ENCODE peak calls at places on chromosomes 11 and 22, in four cellular contexts. One of them, this sample, is unnamed.

GRCh38 chr22:19525666-19526065 is 1.5 kb upstream of the CLDN5 start:
- DNase-seq in A549: no peak
- DNase-seq in T-cell: no peak
- DNase-seq in neuronal stem cell: no peak
- DNase-seq in this sample: no peak

GRCh38 chr22:42972592-42973535 is 42.1 kb downstream of the PACSIN2 start:
- DNase-seq in A549: no peak
- DNase-seq in neuronal stem cell: no peak
- DNase-seq in T-cell: no peak
- DNase-seq in this sample: no peak

GRCh38 chr11:70772950-70773349 is 374.6 kb downstream of the CTTN start:
- DNase-seq in A549: no peak
- DNase-seq in neuronal stem cell: no peak
- DNase-seq in T-cell: no peak
- DNase-seq in this sample: no peak

GRCh38 chr11:97742717-97743116 is 1278.0 kb upstream of the CNTN5 start:
- DNase-seq in neuronal stem cell: no peak
- DNase-seq in A549: no peak
- DNase-seq in T-cell: no peak
- DNase-seq in this sample: no peak

GRCh38 chr11:63937713-63938480 is 905 bp upstream of the NAA40 start:
- DNase-seq in A549: no peak
- DNase-seq in neuronal stem cell: no peak
- DNase-seq in T-cell: no peak
- DNase-seq in this sample: no peak

GRCh38 chr11:76628408-76628947 is 42.1 kb downstream of the LRRC32 start:
- DNase-seq in A549: no peak
- DNase-seq in T-cell: no peak
- DNase-seq in neuronal stem cell: no peak
- DNase-seq in this sample: peak; percentile 93

GRCh38 chr11:73411031-73411430 is 34.8 kb downstream of the RELT start:
- DNase-seq in T-cell: no peak
- DNase-seq in neuronal stem cell: no peak
- DNase-seq in A549: no peak
- DNase-seq in this sample: no peak

GRCh38 chr22:20282901-20283673 is 15.0 kb upstream of the RTN4R start:
- DNase-seq in A549: no peak
- DNase-seq in T-cell: no peak
- DNase-seq in neuronal stem cell: no peak
- DNase-seq in this sample: no peak

GRCh38 chr11:116189378-116190170 is 583.2 kb downstream of the BUD13 start:
- DNase-seq in A549: no peak
- DNase-seq in neuronal stem cell: no peak
- DNase-seq in T-cell: no peak
- DNase-seq in this sample: no peak

GRCh38 chr11:114738954-114739353 is 60.6 kb downstream of the NXPE2 start:
- DNase-seq in A549: peak; percentile 50
- DNase-seq in neuronal stem cell: peak; percentile 21
- DNase-seq in T-cell: peak; percentile 9
- DNase-seq in this sample: no peak

GRCh38 chr22:47055073-47055355 is 292.6 kb downstream of the TBC1D22A start:
- DNase-seq in T-cell: no peak
- DNase-seq in neuronal stem cell: no peak
- DNase-seq in A549: no peak
- DNase-seq in this sample: no peak

GRCh38 chr11:32358729-32359128 is 76.6 kb downstream of the WT1 start:
- DNase-seq in neuronal stem cell: no peak
- DNase-seq in A549: no peak
- DNase-seq in T-cell: no peak
- DNase-seq in this sample: no peak

GRCh38 chr22:37498289-37498909 is 12.2 kb upstream of the MFNG start:
- DNase-seq in T-cell: peak; percentile 65
- DNase-seq in neuronal stem cell: peak; percentile 48
- DNase-seq in A549: peak; percentile 52
- DNase-seq in this sample: peak; percentile 61

GRCh38 chr11:18375941-18376340 is 18.4 kb upstream of the LDHA start:
- DNase-seq in T-cell: no peak
- DNase-seq in neuronal stem cell: no peak
- DNase-seq in A549: no peak
- DNase-seq in this sample: no peak

GRCh38 chr11:61297741-61298140 is 2.6 kb upstream of the VWCE start:
- DNase-seq in neuronal stem cell: no peak
- DNase-seq in T-cell: no peak
- DNase-seq in A549: no peak
- DNase-seq in this sample: no peak

GRCh38 chr11:17206448-17206847 is 1.3 kb downstream of the PIK3C2A start:
- DNase-seq in A549: no peak
- DNase-seq in T-cell: no peak
- DNase-seq in neuronal stem cell: no peak
- DNase-seq in this sample: no peak

GRCh38 chr11:1120532-1121342 is 37.0 kb upstream of the MUC5AC start:
- DNase-seq in A549: no peak
- DNase-seq in neuronal stem cell: no peak
- DNase-seq in T-cell: no peak
- DNase-seq in this sample: no peak

GRCh38 chr22:43213066-43213465 is 26.1 kb upstream of the TTLL12 start:
- DNase-seq in neuronal stem cell: no peak
- DNase-seq in A549: no peak
- DNase-seq in T-cell: no peak
- DNase-seq in this sample: no peak

GRCh38 chr11:44427432-44427831 is 117.5 kb upstream of the ALX4 start:
- DNase-seq in neuronal stem cell: no peak
- DNase-seq in T-cell: no peak
- DNase-seq in A549: peak; percentile 8
- DNase-seq in this sample: no peak

GRCh38 chr11:125211191-125211953 is 46.8 kb downstream of the PKNOX2 start:
- DNase-seq in T-cell: no peak
- DNase-seq in A549: no peak
- DNase-seq in neuronal stem cell: no peak
- DNase-seq in this sample: no peak

GRCh38 chr11:111668980-111669379 is 66.7 kb downstream of the SIK2 start:
- DNase-seq in T-cell: no peak
- DNase-seq in A549: no peak
- DNase-seq in neuronal stem cell: no peak
- DNase-seq in this sample: no peak

GRCh38 chr11:72140661-72141060 is 5.1 kb downstream of the FOLR3 start:
- DNase-seq in A549: no peak
- DNase-seq in T-cell: no peak
- DNase-seq in neuronal stem cell: no peak
- DNase-seq in this sample: no peak

GRCh38 chr22:24380220-24381218 is 46.9 kb upstream of the ADORA2A start:
- DNase-seq in neuronal stem cell: no peak
- DNase-seq in A549: no peak
- DNase-seq in T-cell: no peak
- DNase-seq in this sample: no peak

GRCh38 chr11:35247428-35247827 is 108.5 kb downstream of the CD44 start:
- DNase-seq in neuronal stem cell: no peak
- DNase-seq in A549: no peak
- DNase-seq in T-cell: peak; percentile 82
- DNase-seq in this sample: no peak

GRCh38 chr11:35014352-35014751 is 97.9 kb downstream of the PDHX start:
- DNase-seq in A549: no peak
- DNase-seq in neuronal stem cell: no peak
- DNase-seq in T-cell: no peak
- DNase-seq in this sample: no peak

GRCh38 chr11:102527701-102528100 is 2.8 kb downstream of the MMP7 start:
- DNase-seq in A549: no peak
- DNase-seq in neuronal stem cell: no peak
- DNase-seq in T-cell: no peak
- DNase-seq in this sample: no peak

GRCh38 chr11:120061036-120061760 is 76.7 kb downstream of the TRIM29 start:
- DNase-seq in A549: no peak
- DNase-seq in T-cell: no peak
- DNase-seq in neuronal stem cell: no peak
- DNase-seq in this sample: no peak

GRCh38 chr22:44023404-44024287 is 456 bp upstream of the PARVB start:
- DNase-seq in T-cell: peak; percentile 16
- DNase-seq in neuronal stem cell: no peak
- DNase-seq in A549: peak; percentile 51
- DNase-seq in this sample: peak; percentile 73

GRCh38 chr11:5345831-5346230 is 2.5 kb upstream of the OR51B5 start:
- DNase-seq in neuronal stem cell: no peak
- DNase-seq in A549: no peak
- DNase-seq in T-cell: no peak
- DNase-seq in this sample: no peak

GRCh38 chr11:61417670-61418069 is 12.1 kb downstream of the CPSF7 start:
- DNase-seq in A549: peak; percentile 59
- DNase-seq in T-cell: no peak
- DNase-seq in neuronal stem cell: no peak
- DNase-seq in this sample: no peak

GRCh38 chr11:45872513-45873356 is 12.7 kb upstream of the MAPK8IP1 start:
- DNase-seq in T-cell: no peak
- DNase-seq in neuronal stem cell: peak; percentile 72
- DNase-seq in A549: peak; percentile 71
- DNase-seq in this sample: peak; percentile 15

GRCh38 chr22:39148727-39149535 is 3.5 kb downstream of the CBX7 start:
- DNase-seq in A549: no peak
- DNase-seq in neuronal stem cell: no peak
- DNase-seq in T-cell: peak; percentile 66
- DNase-seq in this sample: peak; percentile 21

GRCh38 chr11:47500121-47500520 is 51.2 kb upstream of the RAPSN start:
- DNase-seq in neuronal stem cell: no peak
- DNase-seq in A549: no peak
- DNase-seq in T-cell: no peak
- DNase-seq in this sample: no peak

GRCh38 chr11:129067454-129067853 is 124.7 kb downstream of the ARHGAP32 start:
- DNase-seq in neuronal stem cell: no peak
- DNase-seq in A549: no peak
- DNase-seq in T-cell: no peak
- DNase-seq in this sample: no peak

GRCh38 chr11:77800445-77800844 is 20.1 kb downstream of the RSF1 start:
- DNase-seq in A549: no peak
- DNase-seq in T-cell: no peak
- DNase-seq in neuronal stem cell: no peak
- DNase-seq in this sample: no peak

This sample was measured in stimulated activated naive B cell treated with anti-CD40 and anti-IgM and Interleukin-4, amounts not matched to agents 10 μg/mL and 1 μg/mL and 100 μg/mL, for 72 hours.